ENCODE peak calls at places on chromosomes 7 and 10, in eight cellular contexts. F, K, B, J, D, P, G and R are unnamed samples.

GRCh38 chr7:123580406-123581161 is 21.0 kb upstream of the ASB15 start:
- DNase-seq in F (no peak), K (peak; percentile 58), B (no peak), J (peak; percentile 64), D (peak; percentile 35), P (peak; percentile 67), G (no peak), R (no peak)

GRCh38 chr10:55174419-55174818 is 373.4 kb upstream of the PCDH15 start:
- DNase-seq in F (no peak), K (no peak), B (no peak), J (no peak), D (no peak), P (peak; percentile 21), G (no peak), R (no peak)

GRCh38 chr10:15440204-15440711 is 69.2 kb upstream of the FAM171A1 start:
- DNase-seq in F (no peak), K (no peak), B (no peak), J (no peak), D (no peak), P (no peak), G (no peak), R (no peak)

GRCh38 chr7:18873674-18874341 is 243.6 kb downstream of the TWIST1 start:
- DNase-seq in F (no peak), K (peak; percentile 21), B (no peak), J (peak; percentile 75), D (no peak), P (peak; percentile 48), G (no peak), R (no peak)

GRCh38 chr10:108561649-108562048 is 1361.7 kb downstream of the XPNPEP1 start:
- DNase-seq in F (no peak), K (no peak), B (no peak), J (peak; percentile 76), D (no peak), P (no peak), G (no peak), R (no peak)

GRCh38 chr10:79946270-79947082 is 2.4 kb downstream of the SFTPD start:
- DNase-seq in F (no peak), K (no peak), B (no peak), J (no peak), D (no peak), P (no peak), G (no peak), R (no peak)

GRCh38 chr10:44674536-44674935 is 236.6 kb upstream of the TMEM72 start:
- DNase-seq in F (no peak), K (no peak), B (no peak), J (no peak), D (no peak), P (no peak), G (no peak), R (no peak)

GRCh38 chr10:26805567-26806245 is 55.1 kb downstream of the ABI1 start:
- DNase-seq in F (no peak), K (peak; percentile 56), B (no peak), J (peak; percentile 65), D (no peak), P (no peak), G (no peak), R (no peak)

GRCh38 chr10:3950676-3951275 is 165.8 kb upstream of the KLF6 start:
- DNase-seq in F (no peak), K (no peak), B (no peak), J (no peak), D (no peak), P (no peak), G (no peak), R (no peak)

GRCh38 chr7:36984710-36985308 is 260.5 kb upstream of the AOAH start:
- DNase-seq in F (no peak), K (no peak), B (no peak), J (no peak), D (no peak), P (no peak), G (no peak), R (no peak)

GRCh38 chr10:11009471-11010308 is 8.0 kb upstream of the CELF2 start:
- DNase-seq in F (no peak), K (peak; percentile 54), B (no peak), J (peak; percentile 57), D (no peak), P (no peak), G (no peak), R (no peak)

GRCh38 chr10:18216482-18216881 is 76.3 kb downstream of the CACNB2 start:
- DNase-seq in F (no peak), K (peak; percentile 24), B (no peak), J (peak; percentile 65), D (no peak), P (peak; percentile 20), G (no peak), R (no peak)
- TF ChIP-seq CTCF in F (peak; percentile 29), K (peak; percentile 59), B (peak; percentile 61), J (peak; percentile 71), D (peak; percentile 54), P (peak; percentile 54), G (no peak), R (peak; percentile 50)

GRCh38 chr10:124709862-124710261 is 34.3 kb downstream of the FAM53B start:
- DNase-seq in F (peak; percentile 76), K (peak; percentile 60), B (no peak), J (no peak), D (no peak), P (no peak), G (peak; percentile 79), R (no peak)
- TF ChIP-seq CTCF in F (no peak), K (no peak), B (no peak), J (no peak), D (no peak), P (no peak), G (no peak), R (no peak)

GRCh38 chr7:98993024-98993897 is 114.9 kb downstream of the TRRAP start:
- DNase-seq in F (no peak), K (no peak), B (no peak), J (no peak), D (no peak), P (no peak), G (no peak), R (no peak)
- TF ChIP-seq CTCF in F (no peak), K (no peak), B (no peak), J (no peak), D (peak; percentile 37), P (peak; percentile 41), G (no peak), R (peak; percentile 19)

DNA sequence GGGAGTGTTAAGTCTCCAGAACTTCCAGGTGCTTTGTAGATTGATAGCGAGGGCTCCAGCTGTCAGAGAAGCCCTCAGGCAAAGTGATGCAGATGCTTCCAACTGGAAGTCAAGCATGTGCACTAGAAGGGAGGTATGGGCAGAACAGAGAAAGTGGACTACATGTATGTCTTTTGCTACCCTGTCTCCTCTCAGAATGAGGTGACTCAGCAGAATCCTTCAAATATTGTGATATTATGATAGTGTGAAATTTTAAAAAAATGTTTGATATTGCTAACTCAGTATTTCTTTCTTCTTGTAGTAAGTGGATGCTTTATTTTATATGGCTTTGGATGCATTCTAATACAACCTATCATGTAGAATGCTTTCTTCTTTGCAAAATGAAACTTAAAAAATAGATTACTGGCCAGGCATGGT is 138.9 kb upstream of the SVIL start:
- DNase-seq in F (no peak), K (no peak), B (no peak), J (no peak), D (no peak), P (no peak), G (no peak), R (no peak)
- TF ChIP-seq CTCF in F (no peak), K (no peak), B (no peak), J (no peak), D (no peak), P (no peak), G (no peak), R (no peak)

GRCh38 chr10:58293989-58294388 is 25.0 kb downstream of the CISD1 start:
- DNase-seq in F (no peak), K (no peak), B (no peak), J (no peak), D (no peak), P (peak; percentile 39), G (no peak), R (no peak)

GRCh38 chr10:58291538-58292174 is 22.7 kb downstream of the CISD1 start:
- DNase-seq in F (peak; percentile 25), K (peak; percentile 69), B (no peak), J (peak; percentile 68), D (peak; percentile 24), P (peak; percentile 17), G (no peak), R (no peak)
- TF ChIP-seq CTCF in F (peak; percentile 75), K (peak; percentile 86), B (peak; percentile 79), J (peak; percentile 82), D (peak; percentile 65), P (peak; percentile 56), G (peak; percentile 44), R (peak; percentile 63)

GRCh38 chr7:152618427-152618826 is 57.5 kb downstream of the XRCC2 start:
- DNase-seq in F (no peak), K (no peak), B (no peak), J (no peak), D (no peak), P (no peak), G (no peak), R (no peak)

GRCh38 chr7:152621426-152621825 is 54.5 kb downstream of the XRCC2 start:
- DNase-seq in F (no peak), K (no peak), B (no peak), J (no peak), D (no peak), P (no peak), G (no peak), R (no peak)

GRCh38 chr7:152617056-152617455 is 58.9 kb downstream of the XRCC2 start:
- DNase-seq in F (no peak), K (no peak), B (no peak), J (no peak), D (no peak), P (no peak), G (no peak), R (no peak)

GRCh38 chr7:152615052-152615741 is 60.7 kb downstream of the XRCC2 start:
- DNase-seq in F (no peak), K (no peak), B (no peak), J (peak; percentile 22), D (no peak), P (peak; percentile 59), G (no peak), R (no peak)

DNA sequence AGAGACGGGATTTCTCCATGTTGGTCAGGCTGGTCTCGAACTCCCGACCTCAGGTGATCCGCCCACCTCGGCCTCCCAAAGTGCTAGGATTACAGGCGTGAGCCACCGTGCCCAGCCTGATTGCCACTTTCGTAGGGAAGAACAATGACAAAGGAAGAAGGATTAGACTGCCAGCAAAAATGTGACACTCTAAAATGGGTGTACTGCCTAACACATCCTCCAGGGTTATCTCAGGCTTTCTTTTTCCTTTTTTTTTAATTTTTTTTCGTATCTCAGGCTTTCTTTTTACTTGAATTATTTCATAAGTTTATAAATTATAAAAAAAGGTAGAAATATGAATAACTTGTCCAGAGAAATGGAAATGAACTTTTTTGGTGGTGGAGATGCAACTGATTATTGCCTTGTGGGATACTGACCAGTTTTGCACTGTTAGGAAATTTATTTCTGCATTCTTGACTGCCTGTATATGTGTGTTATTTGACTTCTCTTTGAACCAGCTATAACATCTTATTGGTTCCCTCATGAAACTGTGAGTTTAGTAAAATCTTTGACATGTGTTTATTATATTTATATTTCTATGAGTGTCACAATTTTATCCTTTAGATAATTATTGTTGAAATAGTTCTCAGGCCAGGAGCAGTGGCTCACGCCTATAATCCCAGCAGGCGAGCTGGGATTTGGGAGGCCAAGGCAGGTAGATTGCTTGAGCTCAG is 56.8 kb downstream of the XRCC2 start:
- DNase-seq in F (no peak), K (no peak), B (no peak), J (no peak), D (no peak), P (no peak), G (no peak), R (no peak)
- TF ChIP-seq CTCF in F (no peak), K (no peak), B (peak; percentile 36), J (no peak), D (no peak), P (no peak), G (no peak), R (no peak)